ENCODE peak calls at places on chromosomes 1 and 21, in seven cellular contexts. G, T, U, O, R, S and D are unnamed samples.

GRCh38 chr1:27632387-27633297 is 2.3 kb downstream of the FGR start:
- DNase-seq in G (no peak), T (no peak), O (no peak), U (peak), S (no peak), R (peak), D (no peak)

GRCh38 chr1:26158271-26159112 is at the start of gene FAM110D:
- DNase-seq in S (no peak), R (no peak), T (no peak), G (no peak), U (no peak), O (no peak), D (no peak)

GRCh38 chr1:114037952-114038867 is 58.9 kb downstream of the OLFML3 start:
- DNase-seq in R (no peak), O (no peak), S (no peak), G (no peak), T (no peak), U (no peak), D (no peak)

GRCh38 chr1:235532350-235532749 is 28.1 kb upstream of the B3GALNT2 start:
- DNase-seq in S (peak), R (no peak), G (no peak), O (peak), T (peak), U (no peak), D (no peak)

GRCh38 chr1:206472886-206473285 is 2.6 kb downstream of the IKBKE start:
- DNase-seq in R (peak), G (no peak), U (no peak), T (no peak), O (no peak), S (no peak), D (no peak)

GRCh38 chr1:20102875-20103274 is 16.5 kb downstream of the PLA2G2D start:
- DNase-seq in U (no peak), G (no peak), R (no peak), O (peak), T (peak), S (peak), D (no peak)

GRCh38 chr1:34985063-34985770 is at the start of gene TMEM35B:
- DNase-seq in U (peak), O (peak), R (peak), G (peak), S (peak), T (peak), D (no peak)

GRCh38 chr1:156589546-156589945 is 2.0 kb upstream of the NAXE start:
- DNase-seq in S (no peak), T (no peak), O (no peak), G (no peak), R (no peak), U (no peak), D (no peak)

GRCh38 chr1:113146242-113147072 is 73.5 kb downstream of the LRIG2 start:
- DNase-seq in G (no peak), O (no peak), R (no peak), T (peak), S (no peak), U (peak), D (no peak)

GRCh38 chr1:81703736-81704463 is 96.8 kb upstream of the ADGRL2 start:
- DNase-seq in T (peak), S (peak), G (no peak), U (no peak), O (no peak), R (no peak), D (no peak)

GRCh38 chr1:98157524-98158293 is 236.9 kb upstream of the DPYD start:
- DNase-seq in R (no peak), T (peak), O (no peak), G (no peak), U (no peak), S (peak), D (no peak)

GRCh38 chr1:41381691-41382530 is 20.7 kb downstream of the FOXO6 start:
- DNase-seq in U (no peak), T (no peak), S (peak), R (peak), G (peak), O (peak), D (peak)

GRCh38 chr1:152047954-152048640 is 11.3 kb upstream of the S100A11 start:
- DNase-seq in U (peak), T (peak), R (peak), G (no peak), O (peak), S (peak), D (peak)

GRCh38 chr1:198908995-198909394 is 270.2 kb downstream of the PTPRC start:
- DNase-seq in U (no peak), O (no peak), T (no peak), R (no peak), S (no peak), G (no peak), D (no peak)

GRCh38 chr1:7292714-7293419 is 478.2 kb upstream of the VAMP3 start:
- DNase-seq in T (no peak), R (no peak), G (no peak), S (no peak), U (no peak), O (no peak), D (no peak)

GRCh38 chr21:37582613-37583012 is 216.0 kb downstream of the DYRK1A start:
- DNase-seq in S (peak), U (no peak), T (peak), R (peak), O (peak), G (no peak), D (peak)

GRCh38 chr1:240602189-240602588 is 9.8 kb downstream of the GREM2 start:
- DNase-seq in U (no peak), T (peak), S (peak), O (no peak), R (no peak), G (no peak), D (no peak)

GRCh38 chr1:2558861-2559260 is 2.7 kb downstream of the TNFRSF14 start:
- DNase-seq in R (no peak), O (no peak), S (no peak), U (no peak), G (no peak), T (no peak), D (no peak)

GRCh38 chr1:232329103-232329788 is 300.7 kb downstream of the SIPA1L2 start:
- DNase-seq in S (no peak), U (no peak), R (no peak), G (no peak), T (no peak), O (no peak), D (no peak)

GRCh38 chr1:164608651-164609057 is 49.7 kb downstream of the PBX1 start:
- DNase-seq in R (no peak), S (peak), T (peak), U (no peak), O (no peak), G (no peak), D (no peak)

GRCh38 chr1:174160109-174160473 is 771 bp downstream of the RABGAP1L start:
- DNase-seq in O (peak), R (no peak), U (no peak), S (peak), T (peak), G (no peak), D (no peak)

GRCh38 chr1:178119623-178120022 is 25.7 kb downstream of the RASAL2 start:
- DNase-seq in G (no peak), T (no peak), O (no peak), R (no peak), S (no peak), U (no peak), D (no peak)